ENCODE peak calls at places on chromosome 11, in five cellular contexts. One of them, this sample, is unnamed.

GRCh38 chr11:114277637-114278341 is 18.4 kb upstream of the NNMT start:
- DNase-seq in tibial artery: no peak
- DNase-seq in body of pancreas: no peak
- DNase-seq in PC-3: no peak
- DNase-seq in sigmoid colon: no peak
- DNase-seq in this sample: no peak

GRCh38 chr11:7549681-7550080 is 35.9 kb downstream of the PPFIBP2 start:
- DNase-seq in PC-3: no peak
- DNase-seq in sigmoid colon: no peak
- DNase-seq in tibial artery: no peak
- DNase-seq in body of pancreas: no peak
- DNase-seq in this sample: no peak

GRCh38 chr11:72696866-72697428 is 22.7 kb upstream of the PDE2A start:
- DNase-seq in tibial artery: no peak
- DNase-seq in body of pancreas: peak; percentile 38
- DNase-seq in PC-3: no peak
- DNase-seq in sigmoid colon: peak; percentile 81
- DNase-seq in this sample: no peak

GRCh38 chr11:73597340-73597955 is 464 bp downstream of the FAM168A start:
- DNase-seq in PC-3: no peak
- DNase-seq in tibial artery: no peak
- DNase-seq in sigmoid colon: no peak
- DNase-seq in body of pancreas: no peak
- DNase-seq in this sample: no peak

GRCh38 chr11:9176550-9176949 is 85.2 kb upstream of the SCUBE2 start:
- DNase-seq in PC-3: no peak
- DNase-seq in tibial artery: no peak
- DNase-seq in body of pancreas: no peak
- DNase-seq in sigmoid colon: no peak
- DNase-seq in this sample: no peak

GRCh38 chr11:59918987-59919589 is 19.1 kb upstream of the OOSP1 start:
- DNase-seq in body of pancreas: peak; percentile 31
- DNase-seq in sigmoid colon: no peak
- DNase-seq in tibial artery: peak; percentile 23
- DNase-seq in PC-3: peak; percentile 91
- DNase-seq in this sample: no peak

GRCh38 chr11:17696741-17697140 is 22.6 kb upstream of the MYOD1 start:
- DNase-seq in tibial artery: no peak
- DNase-seq in sigmoid colon: no peak
- DNase-seq in body of pancreas: no peak
- DNase-seq in PC-3: no peak
- DNase-seq in this sample: no peak

GRCh38 chr11:36817336-36817965 is 219.4 kb upstream of the RAG2 start:
- DNase-seq in sigmoid colon: no peak
- DNase-seq in PC-3: peak; percentile 15
- DNase-seq in tibial artery: no peak
- DNase-seq in body of pancreas: no peak
- DNase-seq in this sample: no peak

GRCh38 chr11:124623861-124624525 is 1.3 kb downstream of the TBRG1 start:
- DNase-seq in body of pancreas: no peak
- DNase-seq in PC-3: no peak
- DNase-seq in sigmoid colon: no peak
- DNase-seq in tibial artery: no peak
- DNase-seq in this sample: no peak

GRCh38 chr11:24163146-24163545 is 333.7 kb upstream of the LUZP2 start:
- DNase-seq in body of pancreas: no peak
- DNase-seq in tibial artery: no peak
- DNase-seq in sigmoid colon: no peak
- DNase-seq in PC-3: no peak
- DNase-seq in this sample: no peak

GRCh38 chr11:36354221-36355003 is 58.3 kb downstream of the PRR5L start:
- DNase-seq in sigmoid colon: no peak
- DNase-seq in PC-3: peak; percentile 47
- DNase-seq in tibial artery: no peak
- DNase-seq in body of pancreas: no peak
- DNase-seq in this sample: no peak

GRCh38 chr11:131495417-131495816 is 125.0 kb downstream of the NTM start:
- DNase-seq in sigmoid colon: peak; percentile 89
- DNase-seq in PC-3: no peak
- DNase-seq in tibial artery: no peak
- DNase-seq in body of pancreas: peak; percentile 72
- DNase-seq in this sample: no peak

GRCh38 chr11:99592241-99592640 is 571.5 kb downstream of the CNTN5 start:
- DNase-seq in sigmoid colon: no peak
- DNase-seq in tibial artery: no peak
- DNase-seq in body of pancreas: no peak
- DNase-seq in PC-3: peak; percentile 6
- DNase-seq in this sample: no peak

GRCh38 chr11:64305691-64306562 is 603 bp downstream of the ESRRA start:
- DNase-seq in body of pancreas: peak; percentile 83
- DNase-seq in tibial artery: peak; percentile 54
- DNase-seq in sigmoid colon: peak; percentile 85
- DNase-seq in PC-3: peak; percentile 73
- DNase-seq in this sample: no peak

GRCh38 chr11:18936002-18936673 is 3.1 kb downstream of the MRGPRX1 start:
- DNase-seq in body of pancreas: no peak
- DNase-seq in PC-3: peak; percentile 6
- DNase-seq in tibial artery: no peak
- DNase-seq in sigmoid colon: no peak
- DNase-seq in this sample: no peak

GRCh38 chr11:132099692-132100091 is 729.3 kb downstream of the NTM start:
- DNase-seq in tibial artery: no peak
- DNase-seq in PC-3: peak; percentile 9
- DNase-seq in body of pancreas: no peak
- DNase-seq in sigmoid colon: no peak
- DNase-seq in this sample: no peak

GRCh38 chr11:45928535-45929215 is 6.2 kb downstream of the LARGE2 start:
- DNase-seq in sigmoid colon: no peak
- DNase-seq in body of pancreas: no peak
- DNase-seq in tibial artery: no peak
- DNase-seq in PC-3: no peak
- DNase-seq in this sample: peak; percentile 63

GRCh38 chr11:19719960-19720359 is 7.3 kb downstream of the NAV2 start:
- DNase-seq in PC-3: no peak
- DNase-seq in sigmoid colon: no peak
- DNase-seq in body of pancreas: no peak
- DNase-seq in tibial artery: no peak
- DNase-seq in this sample: peak; percentile 65

GRCh38 chr11:122758974-122759373 is 79.3 kb upstream of the CRTAM start:
- DNase-seq in PC-3: no peak
- DNase-seq in body of pancreas: no peak
- DNase-seq in sigmoid colon: no peak
- DNase-seq in tibial artery: no peak
- DNase-seq in this sample: no peak

GRCh38 chr11:13140873-13141655 is 131.9 kb downstream of the RASSF10 start:
- DNase-seq in tibial artery: no peak
- DNase-seq in PC-3: peak; percentile 69
- DNase-seq in sigmoid colon: no peak
- DNase-seq in body of pancreas: peak; percentile 29
- DNase-seq in this sample: no peak

GRCh38 chr11:13141731-13142724 is 132.9 kb downstream of the RASSF10 start:
- DNase-seq in sigmoid colon: no peak
- DNase-seq in body of pancreas: no peak
- DNase-seq in tibial artery: no peak
- DNase-seq in PC-3: no peak
- DNase-seq in this sample: no peak

GRCh38 chr11:13143486-13144297 is 133.9 kb upstream of the BMAL1 start:
- DNase-seq in PC-3: peak; percentile 66
- DNase-seq in tibial artery: no peak
- DNase-seq in body of pancreas: no peak
- DNase-seq in sigmoid colon: no peak
- DNase-seq in this sample: no peak

GRCh38 chr11:13149991-13150390 is 127.6 kb upstream of the BMAL1 start:
- DNase-seq in body of pancreas: no peak
- DNase-seq in sigmoid colon: no peak
- DNase-seq in tibial artery: no peak
- DNase-seq in PC-3: no peak
- DNase-seq in this sample: no peak

DNA sequence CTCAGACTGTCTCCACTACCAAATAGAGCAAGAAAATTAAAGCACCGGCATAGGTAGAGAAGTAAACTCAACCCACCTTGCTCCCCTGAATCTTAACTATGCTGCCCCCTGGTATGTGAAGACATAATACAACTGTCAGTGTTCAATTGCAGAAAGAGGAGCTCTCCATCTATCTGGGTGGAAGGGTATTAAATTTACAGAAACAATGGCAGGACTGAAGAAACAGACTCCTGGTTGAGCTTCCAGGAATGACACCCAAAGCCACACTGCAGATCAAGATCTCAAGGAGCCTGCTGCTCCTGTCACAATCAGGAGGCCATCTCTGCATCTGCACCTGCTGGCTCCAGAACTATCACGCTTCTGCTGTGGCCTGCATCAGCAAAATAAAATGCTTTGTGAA is 132.1 kb upstream of the BMAL1 start:
- DNase-seq in sigmoid colon: no peak
- DNase-seq in tibial artery: no peak
- DNase-seq in PC-3: no peak
- DNase-seq in body of pancreas: no peak
- DNase-seq in this sample: no peak
- TF ChIP-seq CTCF in sigmoid colon: no peak
- TF ChIP-seq CTCF in tibial artery: no peak
- TF ChIP-seq CTCF in PC-3: peak; percentile 22
- TF ChIP-seq CTCF in body of pancreas: no peak
- TF ChIP-seq CTCF in this sample: no peak

GRCh38 chr11:75432911-75433321 is at the start of gene KLHL35:
- DNase-seq in sigmoid colon: no peak
- DNase-seq in tibial artery: no peak
- DNase-seq in PC-3: no peak
- DNase-seq in body of pancreas: no peak
- DNase-seq in this sample: no peak

GRCh38 chr11:75429902-75430691 is 2.9 kb downstream of the KLHL35 start:
- DNase-seq in PC-3: peak; percentile 79
- DNase-seq in body of pancreas: peak; percentile 70
- DNase-seq in tibial artery: peak; percentile 41
- DNase-seq in sigmoid colon: peak; percentile 65
- DNase-seq in this sample: no peak

GRCh38 chr11:75433443-75433842 is 440 bp upstream of the KLHL35 start:
- DNase-seq in PC-3: no peak
- DNase-seq in sigmoid colon: no peak
- DNase-seq in tibial artery: no peak
- DNase-seq in body of pancreas: no peak
- DNase-seq in this sample: no peak

GRCh38 chr11:75430692-75431532 is 2.1 kb downstream of the KLHL35 start:
- DNase-seq in body of pancreas: no peak
- DNase-seq in tibial artery: no peak
- DNase-seq in sigmoid colon: no peak
- DNase-seq in PC-3: peak; percentile 35
- DNase-seq in this sample: no peak

DNA sequence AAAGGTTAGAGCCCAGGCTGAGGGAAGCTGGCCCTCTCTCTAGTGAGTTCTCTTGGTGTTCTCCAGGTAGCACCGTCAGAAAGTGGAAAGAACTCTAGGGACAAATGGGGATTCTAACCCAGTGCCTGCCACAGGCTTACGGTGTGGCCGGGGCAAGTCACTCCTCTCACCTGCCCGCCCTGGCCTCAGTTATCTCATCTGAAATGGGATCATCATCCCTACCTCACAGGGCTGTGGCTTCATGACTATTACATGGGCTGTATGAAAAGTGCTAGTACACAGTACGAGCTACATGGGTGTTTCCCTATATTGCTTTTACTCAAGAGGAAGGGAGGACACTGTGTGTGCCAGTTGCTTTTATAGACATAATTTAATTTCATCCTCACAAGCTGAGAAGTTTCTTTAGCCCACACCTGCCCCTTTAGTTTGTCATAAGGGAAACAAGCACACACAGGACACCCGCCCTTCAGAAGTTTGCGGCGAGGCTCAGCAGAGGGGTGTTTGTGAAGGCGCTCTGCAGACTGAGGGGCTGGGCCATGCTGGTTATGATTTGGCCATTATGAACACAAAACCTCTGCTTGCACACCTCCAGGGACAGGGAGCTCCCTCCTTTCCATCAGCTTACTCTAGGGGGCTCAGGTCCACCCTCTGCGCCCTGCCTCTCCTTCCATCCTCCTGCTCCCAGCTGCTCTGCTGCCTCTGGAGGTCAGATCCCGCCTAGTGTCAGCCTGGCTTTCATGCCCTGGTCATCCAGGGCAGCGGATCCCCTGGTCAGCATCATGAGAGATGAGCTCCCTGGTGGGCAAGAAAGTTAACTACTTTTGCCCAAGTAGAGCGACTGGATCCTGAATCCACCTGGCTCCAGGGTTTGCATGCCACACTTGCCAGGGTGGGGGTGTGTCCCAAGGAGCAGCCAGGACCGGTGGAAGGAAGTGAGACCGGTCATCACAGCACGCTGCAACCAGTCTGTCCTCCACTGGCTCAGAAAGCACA is 1.2 kb downstream of the KLHL35 start:
- DNase-seq in sigmoid colon: no peak
- DNase-seq in tibial artery: no peak
- DNase-seq in PC-3: no peak
- DNase-seq in body of pancreas: no peak
- DNase-seq in this sample: no peak
- TF ChIP-seq CTCF in sigmoid colon: no peak
- TF ChIP-seq CTCF in tibial artery: no peak
- TF ChIP-seq CTCF in PC-3: peak; percentile 11
- TF ChIP-seq CTCF in body of pancreas: no peak
- TF ChIP-seq CTCF in this sample: no peak

GRCh38 chr11:66235141-66235540 is 33.3 kb upstream of the RAB1B start:
- DNase-seq in PC-3: no peak
- DNase-seq in tibial artery: no peak
- DNase-seq in body of pancreas: no peak
- DNase-seq in sigmoid colon: no peak
- DNase-seq in this sample: no peak

GRCh38 chr11:66239998-66240780 is 28.2 kb upstream of the RAB1B start:
- DNase-seq in tibial artery: no peak
- DNase-seq in body of pancreas: no peak
- DNase-seq in PC-3: no peak
- DNase-seq in sigmoid colon: no peak
- DNase-seq in this sample: no peak

GRCh38 chr11:66240781-66241136 is 27.7 kb upstream of the RAB1B start:
- DNase-seq in body of pancreas: no peak
- DNase-seq in PC-3: no peak
- DNase-seq in sigmoid colon: no peak
- DNase-seq in tibial artery: no peak
- DNase-seq in this sample: no peak

GRCh38 chr11:66238786-66239413 is 29.5 kb upstream of the RAB1B start:
- DNase-seq in PC-3: no peak
- DNase-seq in body of pancreas: no peak
- DNase-seq in tibial artery: no peak
- DNase-seq in sigmoid colon: no peak
- DNase-seq in this sample: no peak

GRCh38 chr11:66237867-66238266 is 30.6 kb upstream of the RAB1B start:
- DNase-seq in sigmoid colon: no peak
- DNase-seq in body of pancreas: no peak
- DNase-seq in tibial artery: no peak
- DNase-seq in PC-3: no peak
- DNase-seq in this sample: no peak
- TF ChIP-seq CTCF in sigmoid colon: no peak
- TF ChIP-seq CTCF in body of pancreas: no peak
- TF ChIP-seq CTCF in tibial artery: no peak
- TF ChIP-seq CTCF in PC-3: peak; percentile 19
- TF ChIP-seq CTCF in this sample: no peak

DNA sequence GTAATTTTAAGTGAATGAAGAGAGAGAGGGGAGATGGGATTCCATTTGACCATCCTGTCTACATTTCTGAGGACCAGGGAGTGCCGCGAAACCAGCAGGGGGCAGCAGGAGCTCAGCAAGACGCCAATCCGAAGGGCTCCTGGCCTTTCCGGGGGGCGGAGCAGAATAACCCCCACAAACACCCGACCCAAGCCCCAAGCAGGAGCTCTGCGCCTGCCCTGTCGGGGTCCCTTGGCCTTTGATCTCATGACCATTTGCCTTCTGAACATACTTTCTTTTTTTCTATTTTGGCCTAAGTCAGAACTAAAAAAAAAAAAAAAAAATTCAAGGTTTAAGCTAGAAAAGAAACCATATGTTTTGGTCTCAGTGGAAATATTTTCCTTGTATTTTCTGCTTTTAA is 21.9 kb upstream of the SCN2B start:
- DNase-seq in body of pancreas: peak; percentile 85
- DNase-seq in PC-3: peak; percentile 78
- DNase-seq in tibial artery: peak; percentile 64
- DNase-seq in sigmoid colon: peak; percentile 87
- DNase-seq in this sample: no peak
- TF ChIP-seq CTCF in body of pancreas: peak; percentile 80
- TF ChIP-seq CTCF in PC-3: peak; percentile 99
- TF ChIP-seq CTCF in tibial artery: peak; percentile 55
- TF ChIP-seq CTCF in sigmoid colon: peak; percentile 57
- TF ChIP-seq CTCF in this sample: peak; percentile 70

This sample was measured in coronary artery.